ENCODE peak calls at places on chromosomes 2 and 18, in ten cellular contexts. B is stimulated activated CD4-positive, alpha-beta T cell treated with anti-CD3 and anti-CD28 coated beads, TNF-alpha, amount 100 ng/mL, for 24 hours; L is midbrain; Y is RPMI8226; R is HEK293T; D is GM23338; U is EL; K is endodermal cell; X is HTR-8/SVneo; M is cerebellar cortex. H is an unnamed sample.

GRCh38 chr2:66901344-66901743 is 466.4 kb downstream of the MEIS1 start:
- DNase-seq in L (no peak), X (no peak), U (no peak), K (no peak), Y (no peak), D (no peak), R (no peak), M (no peak), B (no peak), H (no peak)

GRCh38 chr2:220394433-220394832 is 767.0 kb downstream of the SLC4A3 start:
- DNase-seq in Y (peak; percentile 9), U (peak; percentile 77), B (no peak), R (no peak), X (peak; percentile 22), L (no peak), K (no peak), D (no peak), M (no peak), H (no peak)

GRCh38 chr18:58045265-58046086 is 1.4 kb downstream of the NEDD4L start:
- DNase-seq in K (peak; percentile 90), U (peak; percentile 57), M (peak; percentile 72), R (no peak), D (peak; percentile 78), L (peak; percentile 65), B (no peak), Y (peak; percentile 86), X (peak; percentile 35), H (no peak)

GRCh38 chr2:20496069-20496468 is 49.2 kb downstream of the RHOB start:
- DNase-seq in U (peak; percentile 75), L (no peak), B (no peak), D (no peak), M (no peak), Y (no peak), R (no peak), X (peak; percentile 66), K (no peak), H (peak; percentile 73)

GRCh38 chr2:35973737-35974132 is 381.8 kb upstream of the CRIM1 start:
- DNase-seq in L (no peak), D (no peak), X (no peak), Y (no peak), U (no peak), R (no peak), M (no peak), B (no peak), K (no peak), H (no peak)

GRCh38 chr18:69785466-69785865 is 162.2 kb downstream of the CD226 start:
- DNase-seq in L (no peak), Y (no peak), M (no peak), U (no peak), R (no peak), D (no peak), K (no peak), X (no peak), B (no peak), H (no peak)

GRCh38 chr2:200396726-200397348 is 90.3 kb downstream of the SPATS2L start:
- DNase-seq in K (no peak), U (no peak), L (no peak), X (no peak), D (no peak), R (no peak), M (no peak), B (no peak), Y (no peak), H (no peak)

GRCh38 chr2:2165135-2165534 is 165.9 kb downstream of the MYT1L start:
- DNase-seq in L (no peak), K (no peak), D (no peak), X (no peak), R (no peak), Y (no peak), M (no peak), U (no peak), B (no peak), H (no peak)

GRCh38 chr2:197599285-197599965 is 76.0 kb downstream of the RFTN2 start:
- DNase-seq in L (no peak), U (peak; percentile 38), K (peak; percentile 70), M (peak; percentile 13), B (no peak), X (peak; percentile 40), D (peak; percentile 82), Y (peak; percentile 27), R (peak; percentile 56), H (no peak)

GRCh38 chr2:174059178-174059874 is 94.2 kb upstream of the SP3 start:
- DNase-seq in D (no peak), X (no peak), B (no peak), M (no peak), R (no peak), L (no peak), K (no peak), Y (no peak), U (peak; percentile 78), H (peak; percentile 8)

GRCh38 chr2:146814971-146815370 is 1029.9 kb upstream of the ACVR2A start:
- DNase-seq in X (no peak), U (no peak), B (no peak), M (no peak), R (no peak), D (no peak), K (no peak), L (no peak), Y (no peak), H (no peak)

GRCh38 chr2:26246818-26247217 is 2.1 kb downstream of the HADHB start:
- DNase-seq in M (peak; percentile 43), R (no peak), Y (no peak), K (no peak), L (no peak), U (no peak), X (no peak), D (no peak), B (no peak), H (no peak)

GRCh38 chr2:215419769-215420470 is 15.9 kb downstream of the FN1 start:
- DNase-seq in X (no peak), Y (no peak), K (no peak), U (no peak), R (no peak), M (no peak), L (no peak), B (no peak), D (no peak), H (no peak)

H was measured in COLO829.